ENCODE peak calls at places on chromosomes 6 and 20, in eight cellular contexts. Z is stomach, E is fibroblast of mammary gland, N is astrocyte of the spinal cord, A is lower lobe of right lung, Y is tibial artery, I is breast epithelium, U is psoas muscle. V is an unnamed sample.

GRCh38 chr20:52049001-52049731 is 142.4 kb downstream of the ZFP64 start:
- DNase-seq in Z (no peak), E (peak; percentile 18), N (peak; percentile 60), A (no peak), Y (no peak), I (no peak), U (no peak), V (no peak)

GRCh38 chr20:48338717-48339116 is 489.1 kb downstream of the PREX1 start:
- DNase-seq in Z (no peak), E (peak; percentile 81), N (peak; percentile 67), A (no peak), Y (no peak), I (no peak), U (no peak), V (no peak)

GRCh38 chr6:10582774-10583508 is 61.8 kb downstream of the GCNT2 start:
- DNase-seq in Z (peak; percentile 83), E (no peak), N (no peak), A (no peak), Y (no peak), I (no peak), U (no peak), V (no peak)

GRCh38 chr20:18050628-18051027 is 7.1 kb downstream of the OVOL2 start:
- DNase-seq in Z (no peak), E (no peak), N (no peak), A (no peak), Y (no peak), I (no peak), U (no peak), V (no peak)

GRCh38 chr20:46622125-46622524 is 29.1 kb downstream of the SLC13A3 start:
- DNase-seq in Z (no peak), E (no peak), N (no peak), A (no peak), Y (no peak), I (no peak), U (no peak), V (no peak)

GRCh38 chr6:38912378-38912777 is 136.2 kb upstream of the GLP1R start:
- DNase-seq in Z (no peak), E (no peak), N (no peak), A (no peak), Y (no peak), I (no peak), U (no peak), V (no peak)

GRCh38 chr6:157229733-157230132 is 93.6 kb downstream of the TMEM242 start:
- DNase-seq in Z (no peak), E (no peak), N (no peak), A (no peak), Y (peak; percentile 68), I (peak; percentile 25), U (no peak), V (no peak)

GRCh38 chr6:87210979-87211378 is 55.6 kb downstream of the ZNF292 start:
- DNase-seq in Z (no peak), E (no peak), N (no peak), A (no peak), Y (no peak), I (no peak), U (no peak), V (no peak)

GRCh38 chr6:144345451-144345850 is 60.3 kb downstream of the UTRN start:
- DNase-seq in Z (no peak), E (no peak), N (no peak), A (no peak), Y (no peak), I (no peak), U (no peak), V (no peak)

GRCh38 chr20:14845199-14846160 is 508.1 kb upstream of the FLRT3 start:
- DNase-seq in Z (no peak), E (no peak), N (no peak), A (no peak), Y (no peak), I (no peak), U (no peak), V (no peak)

GRCh38 chr6:1039191-1039590 is 272.7 kb upstream of the FOXQ1 start:
- DNase-seq in Z (peak; percentile 58), E (no peak), N (no peak), A (no peak), Y (no peak), I (no peak), U (no peak), V (no peak)

GRCh38 chr20:38052870-38053269 is 19.3 kb downstream of the RPRD1B start:
- DNase-seq in Z (no peak), E (no peak), N (no peak), A (no peak), Y (no peak), I (no peak), U (no peak), V (no peak)

GRCh38 chr20:38057351-38057972 is 23.9 kb downstream of the RPRD1B start:
- DNase-seq in Z (peak; percentile 90), E (peak; percentile 71), N (peak; percentile 72), A (peak; percentile 89), Y (peak; percentile 89), I (peak; percentile 78), U (peak; percentile 84), V (peak; percentile 66)

GRCh38 chr20:38055294-38055693 is 21.7 kb downstream of the RPRD1B start:
- DNase-seq in Z (no peak), E (no peak), N (no peak), A (no peak), Y (no peak), I (no peak), U (no peak), V (no peak)

GRCh38 chr20:38050691-38051090 is 17.1 kb downstream of the RPRD1B start:
- DNase-seq in Z (no peak), E (peak; percentile 54), N (no peak), A (no peak), Y (no peak), I (no peak), U (no peak), V (no peak)

DNA sequence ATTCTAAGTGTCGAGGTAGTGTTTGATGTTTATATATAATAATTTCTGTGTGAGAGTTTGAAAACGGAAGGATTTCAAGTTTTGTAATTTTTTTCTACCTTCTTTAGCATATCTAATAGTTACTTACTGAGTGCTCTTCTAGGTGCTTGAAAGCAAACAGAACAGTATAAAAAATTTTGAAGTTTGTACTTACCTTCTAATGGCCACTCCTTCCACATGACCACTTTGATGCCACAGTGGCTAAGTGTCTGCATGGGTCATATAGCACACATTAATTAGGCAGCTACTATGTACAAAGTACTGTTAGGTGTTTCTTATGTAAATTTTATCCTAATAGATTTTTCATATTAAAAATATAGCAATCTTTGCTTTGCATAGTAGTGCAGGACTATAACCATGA is 21.1 kb downstream of the RPRD1B start:
- DNase-seq in Z (no peak), E (no peak), N (no peak), A (no peak), Y (no peak), I (no peak), U (no peak), V (no peak)
- H3K4me3 ChIP-seq in Z (no peak overlapping the region), E (no peak overlapping the region), N (no peak overlapping the region), A (no peak overlapping the region), Y (no peak overlapping the region), I (no peak overlapping the region), U (no peak overlapping the region), V (no peak overlapping the region)

GRCh38 chr20:63498950-63499332 is at the start of gene EEF1A2:
- DNase-seq in Z (peak; percentile 60), E (no peak), N (no peak), A (no peak), Y (no peak), I (no peak), U (peak; percentile 76), V (peak; percentile 50)

GRCh38 chr20:63500151-63500901 is 1.4 kb upstream of the EEF1A2 start:
- DNase-seq in Z (no peak), E (no peak), N (no peak), A (no peak), Y (no peak), I (no peak), U (no peak), V (no peak)

GRCh38 chr20:63497946-63498935 is 642 bp downstream of the EEF1A2 start:
- DNase-seq in Z (peak; percentile 61), E (peak; percentile 23), N (no peak), A (no peak), Y (no peak), I (no peak), U (peak; percentile 82), V (peak; percentile 74)

GRCh38 chr20:63500902-63501817 is 2.3 kb upstream of the EEF1A2 start:
- DNase-seq in Z (no peak), E (no peak), N (no peak), A (peak; percentile 35), Y (no peak), I (no peak), U (peak; percentile 36), V (no peak)

DNA sequence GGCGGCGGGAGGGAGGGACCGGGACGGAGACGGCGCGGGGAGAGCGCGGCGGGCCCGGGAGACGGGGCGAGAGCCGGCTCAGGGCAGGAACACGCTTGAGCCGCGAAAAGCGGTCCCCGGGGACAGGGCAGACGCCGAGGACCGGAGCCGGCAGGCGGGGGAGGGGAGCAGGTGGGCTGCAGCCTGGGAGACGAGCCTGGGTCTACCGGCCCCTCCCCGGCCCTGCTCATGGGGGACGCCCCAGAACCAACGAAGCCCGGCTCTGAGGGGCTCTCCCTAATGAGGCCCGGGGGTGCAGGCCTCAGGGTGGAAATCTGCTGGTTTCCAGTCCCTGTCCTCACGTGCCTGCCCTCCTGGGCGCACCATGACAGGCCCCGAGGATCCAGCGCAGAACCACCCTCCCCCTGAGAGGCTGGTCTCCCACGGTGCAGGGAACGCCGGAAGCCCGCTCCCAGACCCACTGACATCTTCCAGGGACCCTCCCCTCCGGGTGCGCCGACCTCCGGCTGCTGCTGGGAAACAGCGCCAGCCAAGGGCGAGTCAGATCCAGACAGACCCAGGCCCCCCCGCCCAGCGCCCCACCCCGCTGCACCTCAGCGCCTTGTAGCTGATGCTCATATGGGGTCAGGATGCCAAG is 568 bp upstream of the EEF1A2 start:
- DNase-seq in Z (no peak), E (no peak), N (no peak), A (no peak), Y (no peak), I (no peak), U (no peak), V (peak; percentile 32)
- H3K4me3 ChIP-seq in Z (peak overlapping the region; percentile 46), E (no peak overlapping the region), N (no peak overlapping the region), A (peak overlapping the region; percentile 40), Y (peak overlapping the region; percentile 28), I (peak overlapping the region; percentile 73), U (peak overlapping the region; percentile 75), V (peak overlapping the region; percentile 31)

DNA sequence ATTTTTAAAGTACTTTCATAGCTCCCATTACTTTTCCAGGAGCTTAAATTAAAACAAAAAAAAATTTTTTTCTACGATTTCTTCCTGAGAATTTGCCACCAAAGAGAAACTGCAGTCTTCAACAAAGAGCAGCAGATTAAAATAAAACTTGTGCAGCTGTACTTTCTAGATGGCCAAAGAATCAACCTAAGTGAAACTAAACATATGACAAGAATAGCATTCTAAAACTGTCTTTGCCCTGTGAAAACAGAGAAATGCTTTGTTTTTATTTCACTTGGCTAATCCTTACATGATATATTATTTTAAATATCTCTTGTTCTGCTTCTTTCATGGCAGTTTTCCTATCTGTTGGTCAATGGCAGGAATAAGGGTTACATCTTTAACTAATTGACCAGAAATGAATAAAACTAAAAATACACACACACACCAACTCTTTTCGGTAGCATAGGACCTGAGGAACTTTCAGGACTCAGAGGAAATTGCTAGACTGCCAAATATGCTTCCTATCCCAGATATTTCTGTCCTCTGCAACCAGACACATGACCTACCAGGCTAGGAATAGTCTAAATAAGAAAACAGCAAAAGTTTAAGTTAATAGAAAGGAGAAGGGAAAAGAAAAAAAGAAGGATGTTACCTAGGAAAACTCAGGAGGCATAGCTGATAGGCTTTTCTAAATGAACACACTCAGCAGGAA is 74.8 kb downstream of the MAP3K5 start:
- DNase-seq in Z (no peak), E (no peak), N (peak; percentile 22), A (no peak), Y (no peak), I (no peak), U (no peak), V (no peak)
- H3K4me3 ChIP-seq in Z (no peak overlapping the region), E (no peak overlapping the region), N (no peak overlapping the region), A (no peak overlapping the region), Y (peak overlapping the region; percentile 3), I (no peak overlapping the region), U (peak overlapping the region; percentile 22), V (no peak overlapping the region)

GRCh38 chr6:7561153-7561964 is 19.9 kb downstream of the DSP start:
- DNase-seq in Z (peak; percentile 90), E (peak; percentile 38), N (no peak), A (no peak), Y (no peak), I (no peak), U (no peak), V (no peak)
- H3K4me3 ChIP-seq in Z (no peak overlapping the region), E (no peak overlapping the region), N (no peak overlapping the region), A (no peak overlapping the region), Y (no peak overlapping the region), I (peak overlapping the region; percentile 1), U (no peak overlapping the region), V (no peak overlapping the region)

V was measured in MG63.